ENCODE peak calls at places on chromosomes 2 and 18, in nine cellular contexts. B is stomach, Z is sigmoid colon, F is body of pancreas, X is ovary, U is testis, J is breast epithelium, H is tibial nerve, P is esophagus squamous epithelium. L is an unnamed sample.

GRCh38 chr2:200506679-200507078 is 3.2 kb downstream of the KCTD18 start:
- DNase-seq in B (no peak), Z (no peak), F (no peak), X (no peak), U (no peak), J (no peak), H (no peak), P (no peak), L (no peak)

GRCh38 chr18:31401156-31402025 is 24.8 kb downstream of the DSG4 start:
- DNase-seq in B (no peak), Z (no peak), F (peak; percentile 15), X (no peak), U (no peak), J (no peak), H (no peak), P (no peak), L (no peak)

GRCh38 chr2:163155279-163155883 is 316.8 kb upstream of the KCNH7 start:
- DNase-seq in B (no peak), Z (no peak), F (no peak), X (no peak), U (no peak), J (no peak), H (no peak), P (no peak), L (no peak)

GRCh38 chr2:128623776-128624424 is 305.2 kb upstream of the HS6ST1 start:
- DNase-seq in B (no peak), Z (no peak), F (no peak), X (no peak), U (no peak), J (no peak), H (no peak), P (no peak), L (no peak)

GRCh38 chr18:10748641-10749040 is 222.8 kb downstream of the NAPG start:
- DNase-seq in B (no peak), Z (no peak), F (no peak), X (no peak), U (no peak), J (no peak), H (no peak), P (no peak), L (no peak)

GRCh38 chr2:10079192-10079930 is 850 bp downstream of the CYS1 start:
- DNase-seq in B (no peak), Z (peak; percentile 87), F (peak; percentile 29), X (peak; percentile 78), U (peak; percentile 55), J (no peak), H (no peak), P (no peak), L (no peak)

GRCh38 chr2:8535821-8536685 is 145.8 kb upstream of the ID2 start:
- DNase-seq in B (no peak), Z (peak; percentile 66), F (no peak), X (no peak), U (no peak), J (no peak), H (no peak), P (no peak), L (no peak)

GRCh38 chr18:12246849-12247808 is 7.0 kb upstream of the CIDEA start:
- DNase-seq in B (no peak), Z (no peak), F (no peak), X (no peak), U (no peak), J (no peak), H (no peak), P (no peak), L (peak; percentile 82)

GRCh38 chr18:65523461-65523860 is 227.4 kb upstream of the CDH7 start:
- DNase-seq in B (no peak), Z (no peak), F (no peak), X (no peak), U (no peak), J (no peak), H (no peak), P (no peak), L (no peak)

GRCh38 chr2:239602290-239603282 is 201.8 kb upstream of the HDAC4 start:
- DNase-seq in B (no peak), Z (peak; percentile 40), F (no peak), X (no peak), U (peak; percentile 9), J (peak; percentile 25), H (no peak), P (no peak), L (no peak)

GRCh38 chr2:99079226-99079625 is 62.3 kb upstream of the C2orf15 start:
- DNase-seq in B (no peak), Z (no peak), F (no peak), X (no peak), U (no peak), J (no peak), H (no peak), P (no peak), L (no peak)

GRCh38 chr2:222532315-222532714 is 108.0 kb downstream of the SGPP2 start:
- DNase-seq in B (no peak), Z (no peak), F (no peak), X (no peak), U (no peak), J (no peak), H (no peak), P (no peak), L (peak; percentile 87)

GRCh38 chr2:65479528-65479927 is 47.1 kb upstream of the SPRED2 start:
- DNase-seq in B (no peak), Z (no peak), F (no peak), X (no peak), U (no peak), J (no peak), H (no peak), P (no peak), L (peak; percentile 31)

GRCh38 chr2:178111743-178112142 is 494 bp upstream of the RBM45 start:
- DNase-seq in B (no peak), Z (no peak), F (no peak), X (no peak), U (no peak), J (no peak), H (no peak), P (no peak), L (no peak)

GRCh38 chr2:157838442-157839161 is 37.5 kb downstream of the ACVR1 start:
- DNase-seq in B (peak; percentile 39), Z (no peak), F (peak; percentile 69), X (no peak), U (peak; percentile 30), J (no peak), H (no peak), P (no peak), L (no peak)

GRCh38 chr2:151193576-151193975 is 68.1 kb downstream of the RBM43 start:
- DNase-seq in B (no peak), Z (no peak), F (no peak), X (no peak), U (no peak), J (no peak), H (no peak), P (no peak), L (no peak)

GRCh38 chr2:112996635-112997034 is 8.6 kb upstream of the IL36A start:
- DNase-seq in B (no peak), Z (no peak), F (no peak), X (no peak), U (no peak), J (no peak), H (no peak), P (no peak), L (no peak)

GRCh38 chr2:101125374-101125773 is 25.8 kb downstream of the TBC1D8 start:
- DNase-seq in B (no peak), Z (no peak), F (no peak), X (no peak), U (no peak), J (no peak), H (no peak), P (no peak), L (no peak)
- H3K4me3 ChIP-seq in B (no peak overlapping the region), Z (no peak overlapping the region), F (no peak overlapping the region), X (no peak overlapping the region), U (no peak overlapping the region), J (no peak overlapping the region), H (no peak overlapping the region), P (no peak overlapping the region), L (no peak overlapping the region)

GRCh38 chr2:74101574-74102300 is 46.0 kb downstream of the BOLA3 start:
- DNase-seq in B (no peak), Z (no peak), F (no peak), X (no peak), U (no peak), J (no peak), H (no peak), P (no peak), L (peak; percentile 84)
- TF ChIP-seq POLR2A in B (no peak), Z (no peak), F (no peak), X (no peak), U (no peak), J (no peak), H (no peak), P (no peak), L (no peak)

DNA sequence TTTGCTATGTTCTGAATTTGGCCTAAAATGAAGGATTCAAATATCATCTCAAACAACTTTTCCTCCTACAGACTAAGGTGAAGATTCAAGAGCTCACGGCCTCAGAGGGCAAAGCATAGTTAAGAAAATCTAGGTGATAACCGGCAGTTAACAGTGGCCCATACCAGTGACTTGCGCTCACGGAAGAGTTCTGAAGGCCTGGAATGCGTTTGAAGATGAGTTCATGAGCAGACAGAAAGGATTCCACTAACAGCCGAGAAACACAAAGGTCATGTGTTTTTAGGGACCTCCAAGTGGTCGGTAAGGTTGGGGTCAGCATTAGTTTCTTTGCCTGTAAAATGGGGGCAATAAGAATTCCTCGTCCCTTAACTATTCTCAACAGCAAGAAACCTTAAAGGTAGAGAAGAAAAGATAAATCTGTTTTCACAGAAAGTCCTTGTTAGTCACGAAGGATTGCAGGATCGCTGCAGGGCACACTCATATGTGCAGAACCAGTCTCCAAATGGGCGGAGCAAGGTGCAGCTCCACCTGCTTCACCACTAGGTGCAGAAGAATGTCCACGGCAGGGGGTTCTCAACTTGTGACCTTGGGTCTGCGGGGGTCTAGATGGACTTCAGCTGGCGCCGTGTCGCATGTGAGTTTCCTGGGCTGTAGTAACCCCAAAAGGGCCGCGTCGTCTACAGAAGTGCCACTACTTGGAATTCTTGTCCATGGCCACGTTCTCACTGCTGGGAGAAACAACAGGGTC is 708 bp upstream of the RPIA start:
- DNase-seq in B (peak; percentile 53), Z (no peak), F (peak; percentile 66), X (no peak), U (peak; percentile 26), J (peak; percentile 62), H (no peak), P (no peak), L (peak; percentile 43)
- TF ChIP-seq CTCF in B (peak; percentile 24), Z (no peak), F (peak; percentile 32), X (no peak), U (no peak), J (peak; percentile 9), H (no peak), P (no peak), L (no peak)

DNA sequence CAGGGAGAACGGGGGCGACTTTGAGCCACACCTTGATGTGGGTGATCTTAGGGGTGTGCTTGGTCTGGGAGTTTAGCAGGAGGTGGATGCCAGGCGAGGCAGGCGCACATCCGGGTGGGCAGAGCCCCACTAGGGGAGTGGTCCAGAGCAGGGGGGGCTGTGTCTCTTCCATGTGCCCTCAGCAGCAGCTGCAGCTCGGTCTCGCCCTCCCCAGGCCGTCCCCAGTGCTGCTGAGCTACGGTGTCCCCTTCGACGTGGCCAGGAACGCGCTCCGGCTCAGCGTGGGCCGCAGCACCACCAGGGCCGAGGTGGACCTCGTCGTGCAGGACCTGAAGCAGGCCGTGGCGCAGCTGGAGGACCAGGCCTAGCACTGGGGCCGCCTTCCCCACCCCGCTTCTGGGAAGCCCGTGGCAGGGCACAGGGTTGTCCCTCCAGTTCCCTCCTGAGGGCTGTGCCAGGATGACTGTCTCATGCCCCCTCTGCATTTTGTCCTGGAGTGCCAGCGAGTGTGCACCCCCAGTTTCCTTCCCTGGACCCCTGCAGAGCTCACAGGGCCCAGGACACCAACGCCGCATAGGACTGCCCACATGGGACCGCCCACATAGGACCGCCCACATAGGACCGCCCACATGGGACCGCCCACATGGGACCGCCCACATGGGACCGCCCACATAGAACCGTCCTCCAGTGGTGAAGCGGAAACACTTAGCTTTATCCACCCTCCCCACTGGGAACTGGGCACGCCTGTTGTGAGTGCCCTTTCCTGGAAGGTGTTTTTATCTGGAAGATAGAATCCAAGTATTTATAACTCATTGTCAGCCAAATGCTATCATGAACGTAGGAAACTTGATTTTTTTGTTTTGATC is 1.9 kb upstream of the ESPNL start:
- DNase-seq in B (peak; percentile 69), Z (no peak), F (peak; percentile 66), X (no peak), U (peak; percentile 75), J (no peak), H (peak; percentile 29), P (no peak), L (peak; percentile 82)
- H3K4me3 ChIP-seq in B (no peak overlapping the region), Z (no peak overlapping the region), F (no peak overlapping the region), X (no peak overlapping the region), U (no peak overlapping the region), J (no peak overlapping the region), H (no peak overlapping the region), P (no peak overlapping the region), L (no peak overlapping the region)